ENCODE peak calls at places on chromosomes 16 and 17, in four cellular contexts. One of them, this sample, is unnamed.

GRCh38 chr17:34076743-34077631 is 178.1 kb upstream of the CCL2 start:
- DNase-seq in cerebellar cortex: peak
- DNase-seq in cardiac septum: no peak
- DNase-seq in stimulated activated naive CD4-positive, alpha-beta T cell treated with Interleukin-2 at 50 U/mL for 16 hours: no peak
- DNase-seq in this sample: no peak

GRCh38 chr17:61547113-61547512 is 43.9 kb downstream of the NACA2 start:
- DNase-seq in cerebellar cortex: no peak
- DNase-seq in cardiac septum: no peak
- DNase-seq in stimulated activated naive CD4-positive, alpha-beta T cell treated with Interleukin-2 at 50 U/mL for 16 hours: no peak
- DNase-seq in this sample: no peak

GRCh38 chr17:43309505-43310329 is 75.9 kb upstream of the RNU2-1 start:
- DNase-seq in cerebellar cortex: no peak
- DNase-seq in cardiac septum: no peak
- DNase-seq in stimulated activated naive CD4-positive, alpha-beta T cell treated with Interleukin-2 at 50 U/mL for 16 hours: no peak
- DNase-seq in this sample: peak

GRCh38 chr17:76147211-76148014 is 6.4 kb upstream of the FOXJ1 start:
- DNase-seq in cerebellar cortex: peak
- DNase-seq in cardiac septum: no peak
- DNase-seq in stimulated activated naive CD4-positive, alpha-beta T cell treated with Interleukin-2 at 50 U/mL for 16 hours: no peak
- DNase-seq in this sample: peak

GRCh38 chr16:533391-534088 is 6.0 kb downstream of the CAPN15 start:
- DNase-seq in cerebellar cortex: peak
- DNase-seq in cardiac septum: no peak
- DNase-seq in stimulated activated naive CD4-positive, alpha-beta T cell treated with Interleukin-2 at 50 U/mL for 16 hours: no peak
- DNase-seq in this sample: no peak

GRCh38 chr17:36107660-36108059 is 4.0 kb downstream of the CCL4 start:
- DNase-seq in cerebellar cortex: no peak
- DNase-seq in cardiac septum: no peak
- DNase-seq in stimulated activated naive CD4-positive, alpha-beta T cell treated with Interleukin-2 at 50 U/mL for 16 hours: no peak
- DNase-seq in this sample: no peak

GRCh38 chr17:75048396-75048933 is 1.4 kb downstream of the KCTD2 start:
- DNase-seq in cerebellar cortex: peak
- DNase-seq in cardiac septum: no peak
- DNase-seq in stimulated activated naive CD4-positive, alpha-beta T cell treated with Interleukin-2 at 50 U/mL for 16 hours: no peak
- DNase-seq in this sample: no peak

GRCh38 chr16:78791011-78791410 is 691.6 kb downstream of the WWOX start:
- DNase-seq in cerebellar cortex: no peak
- DNase-seq in cardiac septum: no peak
- DNase-seq in stimulated activated naive CD4-positive, alpha-beta T cell treated with Interleukin-2 at 50 U/mL for 16 hours: no peak
- DNase-seq in this sample: no peak

GRCh38 chr16:1983544-1984346 is at the start of gene GFER:
- DNase-seq in cerebellar cortex: peak
- DNase-seq in cardiac septum: peak
- DNase-seq in stimulated activated naive CD4-positive, alpha-beta T cell treated with Interleukin-2 at 50 U/mL for 16 hours: peak
- DNase-seq in this sample: peak

GRCh38 chr16:56281256-56281805 is 90.0 kb downstream of the GNAO1 start:
- DNase-seq in cerebellar cortex: no peak
- DNase-seq in cardiac septum: no peak
- DNase-seq in stimulated activated naive CD4-positive, alpha-beta T cell treated with Interleukin-2 at 50 U/mL for 16 hours: no peak
- DNase-seq in this sample: no peak

GRCh38 chr16:17224859-17225258 is 245.9 kb downstream of the XYLT1 start:
- DNase-seq in cerebellar cortex: no peak
- DNase-seq in cardiac septum: peak
- DNase-seq in stimulated activated naive CD4-positive, alpha-beta T cell treated with Interleukin-2 at 50 U/mL for 16 hours: no peak
- DNase-seq in this sample: peak

GRCh38 chr17:1755993-1756306 is 5.9 kb upstream of the SERPINF1 start:
- DNase-seq in cerebellar cortex: no peak
- DNase-seq in cardiac septum: no peak
- DNase-seq in stimulated activated naive CD4-positive, alpha-beta T cell treated with Interleukin-2 at 50 U/mL for 16 hours: no peak
- DNase-seq in this sample: no peak

GRCh38 chr17:15920758-15921239 is 24.1 kb upstream of the ADORA2B start:
- DNase-seq in cerebellar cortex: no peak
- DNase-seq in cardiac septum: no peak
- DNase-seq in stimulated activated naive CD4-positive, alpha-beta T cell treated with Interleukin-2 at 50 U/mL for 16 hours: no peak
- DNase-seq in this sample: peak

GRCh38 chr16:68732068-68732680 is 4.9 kb upstream of the CDH1 start:
- DNase-seq in cerebellar cortex: no peak
- DNase-seq in cardiac septum: no peak
- DNase-seq in stimulated activated naive CD4-positive, alpha-beta T cell treated with Interleukin-2 at 50 U/mL for 16 hours: no peak
- DNase-seq in this sample: no peak

GRCh38 chr17:2250140-2251095 is 53.2 kb downstream of the SMG6 start:
- DNase-seq in cerebellar cortex: no peak
- DNase-seq in cardiac septum: no peak
- DNase-seq in stimulated activated naive CD4-positive, alpha-beta T cell treated with Interleukin-2 at 50 U/mL for 16 hours: no peak
- DNase-seq in this sample: no peak

GRCh38 chr16:70644763-70645597 is 1.4 kb upstream of the IL34 start:
- DNase-seq in cerebellar cortex: no peak
- DNase-seq in cardiac septum: no peak
- DNase-seq in stimulated activated naive CD4-positive, alpha-beta T cell treated with Interleukin-2 at 50 U/mL for 16 hours: no peak
- DNase-seq in this sample: no peak

GRCh38 chr16:69171325-69172095 is 15.5 kb upstream of the SNTB2 start:
- DNase-seq in cerebellar cortex: no peak
- DNase-seq in cardiac septum: no peak
- DNase-seq in stimulated activated naive CD4-positive, alpha-beta T cell treated with Interleukin-2 at 50 U/mL for 16 hours: no peak
- DNase-seq in this sample: no peak